ENCODE peak calls at places on chromosome 21, in four cellular contexts. P is GM23248, C is trophoblast cell, Q is PC-9. D is an unnamed sample.

GRCh38 chr21:25323356-25323949 is 283.8 kb downstream of the MRPL39 start:
- DNase-seq in Q (no peak), P (no peak), C (no peak), D (no peak)

GRCh38 chr21:42381347-42381984 is 14.4 kb downstream of the TMPRSS3 start:
- DNase-seq in P (peak; percentile 54), C (peak; percentile 24), Q (peak; percentile 47), D (peak; percentile 48)

GRCh38 chr21:32325706-32326105 is 27.1 kb downstream of the MRAP start:
- DNase-seq in Q (no peak), C (no peak), P (no peak), D (no peak)

GRCh38 chr21:28884481-28884880 is 108.2 kb downstream of the LTN1 start:
- DNase-seq in P (peak; percentile 48), Q (no peak), C (no peak), D (peak; percentile 4)

GRCh38 chr21:33543505-33544129 is 779 bp downstream of the SON start:
- DNase-seq in Q (no peak), P (peak; percentile 80), C (peak; percentile 33), D (no peak)

GRCh38 chr21:41819236-41819855 is 52.5 kb upstream of the RIPK4 start:
- DNase-seq in Q (no peak), C (no peak), P (no peak), D (no peak)

GRCh38 chr21:41672543-41672915 is 94.3 kb downstream of the RIPK4 start:
- DNase-seq in C (no peak), P (no peak), Q (no peak), D (no peak)

GRCh38 chr21:36203603-36203889 is 46.9 kb downstream of the DOP1B start:
- DNase-seq in P (peak; percentile 96), C (peak; percentile 50), Q (peak; percentile 78), D (peak; percentile 87)

GRCh38 chr21:31124005-31124404 is 85.7 kb upstream of the KRTAP19-8 start:
- DNase-seq in P (no peak), C (no peak), Q (no peak), D (no peak)

GRCh38 chr21:44049182-44049581 is 37.1 kb downstream of the TRAPPC10 start:
- DNase-seq in C (no peak), P (no peak), Q (no peak), D (no peak)

GRCh38 chr21:44049606-44050005 is 37.5 kb downstream of the TRAPPC10 start:
- DNase-seq in Q (no peak), C (no peak), P (peak; percentile 7), D (no peak)

GRCh38 chr21:44052071-44052829 is 40.1 kb downstream of the TRAPPC10 start:
- DNase-seq in Q (no peak), C (no peak), P (no peak), D (no peak)

GRCh38 chr21:44051462-44051941 is 39.4 kb downstream of the TRAPPC10 start:
- DNase-seq in P (no peak), C (no peak), Q (no peak), D (no peak)

GRCh38 chr21:44050276-44050675 is 38.2 kb downstream of the TRAPPC10 start:
- DNase-seq in Q (no peak), P (no peak), C (no peak), D (no peak)
- H3K79me2 ChIP-seq in Q (no peaks in the 10 kb centered on the region), P (peaks cover 100% of the 10 kb centered on the region), C (no peaks in the 10 kb centered on the region), D (peaks cover 79% of the 10 kb centered on the region)

DNA sequence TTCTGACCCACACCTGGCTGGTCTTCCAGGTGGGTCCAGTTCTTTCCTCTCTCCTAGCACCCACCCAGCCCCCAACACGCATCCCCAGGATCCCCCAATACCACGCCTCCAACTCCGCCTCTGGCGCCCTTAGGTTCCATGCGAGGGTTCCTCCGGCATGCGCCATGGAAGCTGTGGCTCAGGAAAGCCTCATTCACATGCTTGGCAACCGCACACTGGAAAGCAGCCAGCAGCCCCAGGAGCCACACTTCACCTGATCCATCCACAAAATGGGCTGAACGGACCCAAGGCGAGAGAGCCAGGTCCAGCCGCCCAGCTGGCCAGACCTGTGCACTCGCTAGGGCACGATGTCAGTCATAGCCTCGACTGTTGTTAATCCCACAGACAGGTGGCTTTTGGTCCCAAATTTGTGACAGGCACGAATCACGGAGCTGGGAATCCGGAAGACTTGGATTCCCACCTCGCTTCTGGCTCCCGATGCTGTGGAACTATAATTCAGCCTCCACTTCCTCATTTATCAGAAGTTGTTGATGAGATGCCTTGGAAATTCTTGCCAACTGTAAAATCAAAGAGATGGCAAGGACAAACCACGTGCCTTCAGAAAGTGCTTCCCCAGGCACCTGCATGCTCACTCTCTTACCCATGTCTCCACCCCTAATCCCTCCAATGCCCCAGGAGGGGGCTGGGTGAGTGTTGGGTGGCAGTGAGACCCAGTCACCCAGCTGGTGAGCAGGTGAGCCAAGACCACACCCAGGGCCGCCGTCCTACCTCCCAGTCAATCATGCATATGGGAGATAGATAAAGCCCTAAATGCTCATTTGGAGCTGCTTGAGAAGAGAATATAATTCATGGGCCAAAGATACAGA is 161.0 kb downstream of the PSMG1 start:
- DNase-seq in Q (no peak), C (no peak), P (no peak), D (no peak)
- H3K27ac ChIP-seq in Q (no peak overlapping the region), C (no peak overlapping the region), P (no peak overlapping the region), D (no peak overlapping the region)

DNA sequence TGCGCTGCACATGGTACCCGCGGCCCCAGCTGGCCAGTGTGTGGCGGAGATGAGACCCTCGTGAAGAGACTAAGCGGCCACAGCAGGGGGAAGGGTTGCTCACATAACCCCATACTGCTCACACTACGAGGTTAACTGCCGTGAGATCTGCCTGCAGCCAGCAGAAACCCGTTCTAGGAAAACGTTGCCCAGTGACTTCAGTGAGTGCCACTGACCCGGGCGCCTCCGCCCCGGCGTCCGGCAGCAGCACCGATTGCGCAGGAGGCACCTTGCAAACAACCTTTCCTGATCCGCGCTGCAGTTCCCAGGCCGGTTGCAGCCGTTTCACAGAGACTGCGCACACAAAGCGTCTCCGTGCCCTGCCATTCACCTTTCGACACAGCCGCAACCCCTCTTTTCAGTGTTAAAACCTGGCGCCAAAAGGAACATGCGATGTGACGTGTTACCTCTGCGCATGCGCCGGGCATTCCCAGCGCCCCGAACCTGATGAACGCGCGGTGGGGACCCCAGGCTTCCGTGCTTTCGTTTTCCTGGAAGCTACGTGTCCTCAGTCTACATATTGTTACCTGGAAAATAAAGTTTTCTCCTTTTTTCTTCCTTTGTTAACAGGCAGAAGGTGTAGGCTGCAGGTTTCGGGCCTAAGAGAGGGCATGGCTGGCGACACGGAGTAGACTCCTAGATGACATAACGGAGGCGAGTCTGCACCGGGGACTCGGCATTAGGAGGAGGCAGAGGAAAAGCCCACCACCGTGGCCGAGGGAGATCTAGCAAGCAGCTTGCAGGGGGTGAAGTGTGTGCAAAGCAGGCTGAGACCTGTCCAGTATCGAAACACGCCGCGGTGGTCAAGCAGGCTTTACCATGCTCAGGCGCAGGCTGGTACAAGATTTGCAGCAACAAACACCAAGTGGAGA is 8.9 kb downstream of the VPS26C start:
- DNase-seq in P (peak; percentile 84), C (no peak), Q (peak; percentile 63), D (peak; percentile 81)
- H3K79me2 ChIP-seq in P (peaks cover 100% of the 10 kb centered on the region), C (no peaks in the 10 kb centered on the region), Q (peaks cover 35% of the 10 kb centered on the region), D (peaks cover 94% of the 10 kb centered on the region)

GRCh38 chr21:27426196-27426595 is 459.3 kb upstream of the ADAMTS5 start:
- DNase-seq in C (no peak), P (peak; percentile 3), Q (no peak), D (no peak)

GRCh38 chr21:27424601-27425000 is 457.7 kb upstream of the ADAMTS5 start:
- DNase-seq in P (peak; percentile 50), Q (no peak), C (peak; percentile 72), D (peak; percentile 29)

GRCh38 chr21:27423906-27424595 is 457.2 kb upstream of the ADAMTS5 start:
- DNase-seq in Q (no peak), P (peak; percentile 47), C (peak; percentile 92), D (peak; percentile 46)

GRCh38 chr21:27425172-27425571 is 458.3 kb upstream of the ADAMTS5 start:
- DNase-seq in P (peak; percentile 18), Q (no peak), C (peak; percentile 29), D (no peak)

DNA sequence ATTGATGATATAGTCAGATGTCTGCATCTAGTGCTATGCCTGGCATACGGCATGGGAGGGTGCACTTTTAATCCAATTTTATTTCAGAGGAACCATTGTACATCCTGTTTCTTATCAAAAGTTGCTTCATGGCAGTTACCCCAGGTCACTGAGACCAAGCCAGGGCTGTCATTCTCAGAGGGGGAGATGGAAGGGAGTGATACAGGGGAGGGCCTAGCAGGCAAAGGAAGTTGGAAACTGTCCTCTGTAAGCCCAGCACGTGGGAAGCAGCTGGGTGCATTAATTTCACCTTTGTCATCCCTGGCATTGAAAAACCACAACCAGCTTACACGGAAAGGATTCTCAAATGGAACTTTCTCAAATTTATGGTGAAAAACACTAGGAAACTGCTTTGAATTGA is 458.7 kb upstream of the ADAMTS5 start:
- DNase-seq in C (peak; percentile 62), Q (no peak), P (peak; percentile 77), D (peak; percentile 50)
- H3K27ac ChIP-seq in C (no peak overlapping the region), Q (no peak overlapping the region), P (peak overlapping the region; percentile 97), D (peak overlapping the region; percentile 62)

GRCh38 chr21:34612557-34612956 is 2.4 kb downstream of the RCAN1 start:
- DNase-seq in Q (no peak), P (peak; percentile 17), C (no peak), D (no peak)

GRCh38 chr21:34609244-34609950 is 5.5 kb downstream of the RCAN1 start:
- DNase-seq in C (no peak), P (no peak), Q (no peak), D (peak; percentile 33)

GRCh38 chr21:34611528-34611927 is 3.4 kb downstream of the RCAN1 start:
- DNase-seq in C (no peak), Q (no peak), P (no peak), D (no peak)

GRCh38 chr21:34612056-34612455 is 2.9 kb downstream of the RCAN1 start:
- DNase-seq in Q (no peak), P (no peak), C (no peak), D (no peak)

GRCh38 chr21:34609951-34610549 is 4.9 kb downstream of the RCAN1 start:
- DNase-seq in P (no peak), C (no peak), Q (no peak), D (no peak)
- H3K79me2 ChIP-seq in P (peaks cover 8% of the 10 kb centered on the region), C (no peaks in the 10 kb centered on the region), Q (no peaks in the 10 kb centered on the region), D (peaks cover 14% of the 10 kb centered on the region)

GRCh38 chr21:38760017-38760761 is 45.5 kb upstream of the ETS2 start:
- DNase-seq in P (peak; percentile 38), C (no peak), Q (no peak), D (no peak)
- H3K27ac ChIP-seq in P (peak overlapping the region; percentile 38), C (no peak overlapping the region), Q (no peak overlapping the region), D (no peak overlapping the region)

GRCh38 chr21:45944601-45945000 is 37.0 kb upstream of the COL6A1 start:
- DNase-seq in C (no peak), P (no peak), Q (no peak), D (no peak)

GRCh38 chr21:45947296-45947695 is 34.3 kb upstream of the COL6A1 start:
- DNase-seq in P (no peak), C (no peak), Q (no peak), D (no peak)

GRCh38 chr21:45943630-45944540 is 37.7 kb upstream of the COL6A1 start:
- DNase-seq in Q (no peak), C (no peak), P (peak; percentile 30), D (no peak)

GRCh38 chr21:45945868-45946210 is 35.7 kb upstream of the COL6A1 start:
- DNase-seq in P (no peak), Q (no peak), C (no peak), D (no peak)

GRCh38 chr21:45945066-45945867 is 36.3 kb upstream of the COL6A1 start:
- DNase-seq in P (no peak), Q (no peak), C (no peak), D (no peak)
- H3K79me2 ChIP-seq in P (no peaks in the 10 kb centered on the region), Q (no peaks in the 10 kb centered on the region), C (no peaks in the 10 kb centered on the region), D (no peaks in the 10 kb centered on the region)

GRCh38 chr21:14762734-14763694 is 216.9 kb upstream of the SAMSN1 start:
- DNase-seq in Q (no peak), C (no peak), P (no peak), D (no peak)
- H3K27ac ChIP-seq in Q (no peak overlapping the region), C (no peak overlapping the region), P (no peak overlapping the region), D (no peak overlapping the region)